ENCODE peak calls at places on chromosome 22, in five cellular contexts. N is pancreas, K is testis, V is mesenchymal stem cell, O is Peyer's patch. S is an unnamed sample. For H3K36me3, the result is how much of the 10 kb centered on the place peaks cover.

GRCh38 chr22:20559174-20559760 is 51.9 kb downstream of the MED15 start:
- DNase-seq in K (no peak), V (no peak), N (no peak), O (no peak), S (no peak)

GRCh38 chr22:50186789-50187523 is 1.2 kb downstream of the TRABD start:
- DNase-seq in V (peak), K (no peak), O (peak), N (peak), S (no peak)

GRCh38 chr22:49619301-49619700 is 208.4 kb downstream of the BRD1 start:
- DNase-seq in K (no peak), O (no peak), N (no peak), V (no peak), S (no peak)

GRCh38 chr22:24503137-24503850 is 8.2 kb downstream of the UPB1 start:
- DNase-seq in K (peak), N (no peak), O (peak), V (peak), S (no peak)

GRCh38 chr22:30241576-30242371 is 4.8 kb downstream of the LIF start:
- DNase-seq in O (no peak), V (no peak), K (no peak), N (no peak), S (no peak)

GRCh38 chr22:18079706-18080230 is 2.0 kb downstream of the PEX26 start:
- DNase-seq in N (no peak), V (no peak), K (no peak), O (no peak), S (no peak)

GRCh38 chr22:26845016-26845728 is 187.8 kb downstream of the MIAT start:
- DNase-seq in N (no peak), O (no peak), K (no peak), V (peak), S (no peak)

GRCh38 chr22:44862281-44862680 is 109.9 kb downstream of the ARHGAP8 start:
- DNase-seq in O (no peak), K (no peak), N (no peak), V (no peak), S (no peak)

GRCh38 chr22:30602049-30602448 is 4.9 kb upstream of the TCN2 start:
- DNase-seq in K (no peak), O (no peak), V (peak), N (no peak), S (peak)

GRCh38 chr22:29524440-29525191 is 28.9 kb downstream of the THOC5 start:
- DNase-seq in V (peak), K (peak), N (peak), O (no peak), S (no peak)

GRCh38 chr22:17087176-17088131 is 2.7 kb downstream of the IL17RA start:
- DNase-seq in V (peak), K (no peak), O (peak), N (no peak), S (no peak)

GRCh38 chr22:50361688-50362087 is 18.6 kb downstream of the PPP6R2 start:
- DNase-seq in N (no peak), K (no peak), O (no peak), V (no peak), S (no peak)

GRCh38 chr22:47388778-47389177 is 626.3 kb downstream of the TBC1D22A start:
- DNase-seq in K (no peak), O (no peak), N (no peak), V (no peak), S (no peak)

GRCh38 chr22:40666151-40666848 is 13.0 kb upstream of the MCHR1 start:
- DNase-seq in V (no peak), N (no peak), O (no peak), K (peak), S (no peak)

GRCh38 chr22:20441631-20442484 is 4.2 kb upstream of the SCARF2 start:
- DNase-seq in K (no peak), N (no peak), V (peak), O (no peak), S (no peak)

GRCh38 chr22:24822471-24822870 is 16.5 kb downstream of the SGSM1 start:
- DNase-seq in K (no peak), N (no peak), V (no peak), O (no peak), S (no peak)

GRCh38 chr22:50139843-50140415 is 30.6 kb upstream of the PANX2 start:
- DNase-seq in K (no peak), V (no peak), O (no peak), N (no peak), S (no peak)

GRCh38 chr22:40741116-40741515 is 61.8 kb downstream of the MCHR1 start:
- DNase-seq in N (no peak), V (no peak), O (no peak), K (no peak), S (no peak)

GRCh38 chr22:20625270-20625669 is 117.9 kb downstream of the MED15 start:
- DNase-seq in N (no peak), K (no peak), V (no peak), O (no peak), S (no peak)

GRCh38 chr22:40552070-40552469 is 84.4 kb downstream of the MRTFA start:
- DNase-seq in V (no peak), N (no peak), O (no peak), K (peak), S (no peak)

GRCh38 chr22:44753189-44754042 is 1.0 kb downstream of the ARHGAP8 start:
- DNase-seq in O (no peak), K (peak), V (no peak), N (no peak), S (no peak)

GRCh38 chr22:49328076-49328475 is 499.6 kb downstream of the BRD1 start:
- DNase-seq in N (no peak), V (no peak), O (no peak), K (no peak), S (no peak)

GRCh38 chr22:21970037-21970799 is 12.4 kb downstream of the TOP3B start:
- DNase-seq in N (no peak), K (no peak), V (no peak), O (no peak), S (no peak)
- H3K36me3 ChIP-seq in N (under half), K (under half), V (half or more), O (under half), S (under half)

DNA sequence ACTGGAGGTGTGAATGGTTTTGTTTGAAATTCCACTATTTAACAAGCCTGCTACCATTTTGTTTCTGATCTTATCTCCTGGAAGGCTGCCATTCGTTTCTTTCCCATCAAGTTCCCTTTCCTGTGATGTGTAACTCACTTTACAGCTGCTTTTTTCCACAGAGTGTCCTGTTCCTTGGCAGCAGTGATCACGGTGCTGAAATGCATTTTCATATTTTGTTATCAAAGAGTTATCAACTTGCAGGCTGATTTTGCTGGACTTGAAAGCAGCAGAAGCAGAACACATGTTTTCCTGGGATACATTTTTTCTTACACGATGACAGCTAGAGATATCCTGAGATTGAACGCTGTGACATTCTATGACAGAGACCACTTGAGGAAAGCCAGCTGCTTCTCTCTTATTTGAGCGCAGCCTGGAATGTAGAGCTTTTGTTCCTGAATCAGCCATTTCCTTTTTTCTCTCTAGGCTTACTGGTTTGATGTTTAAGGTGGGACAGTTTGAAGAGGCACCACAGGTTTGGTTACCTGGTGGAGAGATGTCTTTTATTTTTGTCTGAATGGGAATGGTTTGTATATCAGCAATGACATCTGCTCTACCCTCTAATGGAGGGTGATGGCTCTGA is 34.7 kb downstream of the PRR14L start:
- DNase-seq in O (no peak), K (no peak), V (no peak), N (no peak), S (no peak)
- H3K36me3 ChIP-seq in O (under half), K (under half), V (half or more), N (under half), S (under half)

GRCh38 chr22:19232620-19233019 is 54.1 kb upstream of the SLC25A1 start:
- DNase-seq in K (no peak), V (no peak), N (no peak), O (no peak), S (no peak)
- H3K36me3 ChIP-seq in K (under half), V (half or more), N (under half), O (under half), S (under half)

GRCh38 chr22:23270212-23270733 is 90.0 kb downstream of the BCR start:
- DNase-seq in N (no peak), K (no peak), O (no peak), V (peak), S (no peak)

GRCh38 chr22:23270798-23271596 is 90.7 kb downstream of the BCR start:
- DNase-seq in K (no peak), V (no peak), O (no peak), N (no peak), S (no peak)

GRCh38 chr22:23268139-23268712 is 87.9 kb downstream of the BCR start:
- DNase-seq in K (no peak), V (no peak), N (no peak), O (no peak), S (no peak)

GRCh38 chr22:23268877-23269276 is 88.6 kb downstream of the BCR start:
- DNase-seq in V (no peak), O (peak), N (no peak), K (no peak), S (no peak)

DNA sequence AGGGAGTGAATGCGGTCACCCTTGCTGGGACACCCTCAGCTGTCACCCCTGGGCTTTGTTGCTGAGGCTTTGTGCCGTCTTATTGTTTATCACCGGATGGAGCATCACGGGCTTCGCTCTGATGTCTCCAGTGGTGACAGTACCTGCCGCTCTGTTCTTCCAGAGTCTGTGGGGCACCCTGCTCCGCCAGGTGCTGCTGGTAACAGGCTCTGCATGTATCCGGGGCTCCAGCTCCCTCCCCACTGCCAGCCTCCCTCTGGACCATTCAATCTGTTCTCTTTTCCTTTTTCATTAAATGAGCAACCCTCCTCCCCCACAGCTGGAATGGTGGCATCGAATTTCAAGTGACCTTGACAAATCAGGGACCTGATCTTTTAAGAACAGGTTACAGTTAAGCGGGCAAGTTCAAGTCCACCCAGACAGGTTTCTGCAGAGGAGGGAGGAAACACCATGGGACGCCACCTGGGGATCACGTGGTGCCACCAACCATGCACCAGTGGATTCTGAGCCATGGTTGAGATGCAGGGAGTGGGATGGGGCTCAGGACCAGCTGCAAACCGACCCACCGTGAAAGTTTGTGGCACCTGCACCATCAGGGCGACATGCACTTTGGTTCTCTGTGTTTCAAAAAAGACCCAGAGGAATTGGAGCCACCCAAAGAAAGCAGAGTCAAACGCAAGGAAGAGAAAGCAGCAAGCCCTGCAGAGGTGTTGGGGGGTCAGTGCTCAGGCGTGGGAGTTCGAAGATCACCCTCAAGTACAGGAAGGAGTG is 89.3 kb downstream of the BCR start:
- DNase-seq in O (peak), N (no peak), K (no peak), V (no peak), S (no peak)
- H3K36me3 ChIP-seq in O (under half), N (under half), K (under half), V (half or more), S (under half)

DNA sequence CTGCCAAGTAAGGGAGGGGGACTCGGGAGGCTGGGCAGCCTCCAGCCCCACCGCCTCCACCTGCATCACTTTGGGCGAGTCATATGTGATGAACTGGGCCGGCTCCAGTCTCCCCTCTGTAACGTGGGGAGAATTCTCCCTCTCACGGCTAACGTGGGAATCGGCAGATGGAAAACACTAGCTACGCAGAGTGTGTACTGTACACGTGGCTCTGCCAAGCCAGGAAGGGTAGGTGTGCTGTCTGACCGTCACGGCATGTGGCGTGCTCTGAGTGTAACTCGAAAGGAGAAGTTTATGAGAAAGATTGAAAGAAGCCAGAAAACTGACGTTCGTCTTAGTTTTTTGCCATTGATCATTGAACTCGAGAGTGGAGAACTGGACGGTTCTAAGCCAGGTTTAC is 13.7 kb downstream of the TRMU start:
- DNase-seq in O (no peak), K (no peak), V (no peak), N (peak), S (no peak)
- H3K36me3 ChIP-seq in O (under half), K (under half), V (half or more), N (under half), S (under half)

DNA sequence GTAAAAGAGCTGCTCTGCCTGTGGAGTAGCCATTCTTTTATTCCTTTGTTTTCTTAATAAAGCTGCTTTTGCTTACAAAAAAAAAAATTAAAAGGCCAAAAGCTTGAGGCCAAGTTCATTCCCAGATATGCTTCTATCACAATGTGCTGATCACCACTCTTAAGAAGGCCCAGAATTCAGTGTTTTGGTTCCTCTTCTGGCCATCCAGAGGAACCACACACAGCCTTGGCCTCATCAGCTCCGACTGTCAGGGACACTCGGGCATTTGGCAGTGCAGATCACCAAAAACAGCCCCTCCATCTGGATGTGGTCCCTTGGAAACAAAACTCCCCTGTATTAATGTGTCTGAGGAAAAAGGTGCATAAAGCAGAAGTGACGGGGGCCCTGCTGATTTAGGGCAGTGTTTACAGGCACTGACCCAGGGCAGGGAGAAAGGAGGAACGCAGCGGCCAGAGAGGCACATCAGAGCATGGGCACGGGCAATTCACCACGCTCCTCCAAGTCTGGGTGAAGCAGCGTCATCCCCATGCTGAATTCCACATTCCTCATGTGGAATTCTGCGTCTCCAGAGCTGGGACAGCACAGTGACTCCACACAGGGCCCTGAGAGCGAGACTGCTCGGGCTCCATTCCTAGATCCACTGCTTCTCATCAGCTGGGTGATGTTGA is 17.7 kb downstream of the POLDIP3 start:
- DNase-seq in K (no peak), N (no peak), O (no peak), V (no peak), S (no peak)
- H3K36me3 ChIP-seq in K (under half), N (half or more), O (under half), V (half or more), S (under half)

DNA sequence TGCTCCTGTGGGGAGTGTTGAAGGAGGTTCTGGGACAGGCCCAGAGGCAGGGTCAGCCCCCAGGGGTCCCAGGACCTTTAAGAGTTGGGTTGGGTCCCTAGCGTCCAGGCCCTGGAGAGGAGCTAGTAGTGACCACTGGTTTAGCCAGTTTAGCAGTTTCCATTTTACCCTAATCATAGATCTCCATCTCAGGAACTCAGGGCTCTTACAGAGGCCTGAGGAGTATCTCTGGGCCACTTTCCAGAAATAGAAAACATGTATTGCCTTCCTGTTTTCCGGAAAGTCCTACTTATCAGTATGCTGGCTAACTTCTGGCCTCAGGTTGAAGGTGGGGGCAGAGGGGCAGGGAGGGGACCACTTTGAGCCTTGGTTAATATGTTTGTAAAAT is 13.5 kb downstream of the NCF4 start:
- DNase-seq in N (no peak), V (no peak), K (no peak), O (no peak), S (no peak)
- H3K36me3 ChIP-seq in N (under half), V (under half), K (under half), O (under half), S (under half)

GRCh38 chr22:46203590-46203980 is 46.5 kb downstream of the CDPF1 start:
- DNase-seq in N (no peak), O (no peak), K (no peak), V (no peak), S (no peak)
- H3K36me3 ChIP-seq in N (under half), O (under half), K (under half), V (half or more), S (under half)

S was measured in kidney epithelial cell.